ENCODE peak calls at places on chromosome 6, in six cellular contexts. N, S, R, F, M and X are unnamed samples.

GRCh38 chr6:44569931-44570385 is 182.5 kb downstream of the CDC5L start:
- DNase-seq in N (no peak), S (no peak), R (no peak), F (no peak), M (no peak), X (no peak)

GRCh38 chr6:112086744-112087135 is 542 bp downstream of the TUBE1 start:
- DNase-seq in N (no peak), S (peak; percentile 34), R (peak; percentile 3), F (peak; percentile 38), M (peak; percentile 52), X (no peak)

GRCh38 chr6:18632670-18633410 is 245.7 kb downstream of the RNF144B start:
- DNase-seq in N (no peak), S (peak; percentile 42), R (no peak), F (no peak), M (peak; percentile 32), X (no peak)

GRCh38 chr6:392441-393390 is 1.2 kb downstream of the IRF4 start:
- DNase-seq in N (peak; percentile 80), S (no peak), R (no peak), F (no peak), M (no peak), X (peak; percentile 43)

GRCh38 chr6:99458319-99458718 is 33.2 kb upstream of the PNISR start:
- DNase-seq in N (no peak), S (peak; percentile 45), R (no peak), F (peak; percentile 11), M (peak; percentile 47), X (no peak)

GRCh38 chr6:31792090-31792374 is 3.5 kb downstream of the VARS1 start:
- DNase-seq in N (no peak), S (no peak), R (no peak), F (peak; percentile 17), M (no peak), X (no peak)

GRCh38 chr6:79993012-79993910 is 11.2 kb upstream of the TTK start:
- DNase-seq in N (peak; percentile 54), S (no peak), R (no peak), F (no peak), M (no peak), X (no peak)

GRCh38 chr6:150271501-150272263 is 97.1 kb upstream of the IYD start:
- DNase-seq in N (no peak), S (no peak), R (no peak), F (peak; percentile 93), M (no peak), X (no peak)

GRCh38 chr6:52392944-52393343 is 27.2 kb upstream of the EFHC1 start:
- DNase-seq in N (no peak), S (no peak), R (no peak), F (no peak), M (no peak), X (no peak)

GRCh38 chr6:138620630-138621029 is 121.3 kb upstream of the NHSL1 start:
- DNase-seq in N (no peak), S (no peak), R (no peak), F (no peak), M (no peak), X (no peak)

GRCh38 chr6:91303326-91303725 is 716.5 kb upstream of the MAP3K7 start:
- DNase-seq in N (no peak), S (no peak), R (no peak), F (no peak), M (no peak), X (no peak)

GRCh38 chr6:620950-621349 is 36.0 kb downstream of the HUS1B start:
- DNase-seq in N (no peak), S (no peak), R (no peak), F (no peak), M (no peak), X (no peak)

GRCh38 chr6:166408936-166409755 is 26.4 kb upstream of the MPC1 start:
- DNase-seq in N (no peak), S (no peak), R (no peak), F (peak; percentile 22), M (no peak), X (no peak)
- TF ChIP-seq ATF3 in N (no peak), S (no peak), R (no peak), F (no peak), M (no peak), X (no peak)

GRCh38 chr6:47495207-47495606 is 17.6 kb downstream of the CD2AP start:
- DNase-seq in N (no peak), S (no peak), R (no peak), F (no peak), M (no peak), X (no peak)
- TF ChIP-seq ATF3 in N (no peak), S (no peak), R (no peak), F (no peak), M (no peak), X (no peak)

GRCh38 chr6:20877008-20877937 is 343.0 kb downstream of the CDKAL1 start:
- DNase-seq in N (no peak), S (peak; percentile 95), R (peak; percentile 89), F (peak; percentile 15), M (peak; percentile 93), X (no peak)

GRCh38 chr6:20882014-20882413 is 347.8 kb downstream of the CDKAL1 start:
- DNase-seq in N (no peak), S (no peak), R (no peak), F (no peak), M (no peak), X (peak; percentile 43)

GRCh38 chr6:20881365-20881764 is 347.1 kb downstream of the CDKAL1 start:
- DNase-seq in N (no peak), S (no peak), R (no peak), F (no peak), M (no peak), X (no peak)

GRCh38 chr6:20879121-20879520 is 344.9 kb downstream of the CDKAL1 start:
- DNase-seq in N (no peak), S (no peak), R (no peak), F (no peak), M (no peak), X (no peak)

GRCh38 chr6:20879526-20879925 is 345.3 kb downstream of the CDKAL1 start:
- DNase-seq in N (no peak), S (no peak), R (no peak), F (no peak), M (peak; percentile 37), X (no peak)
- TF ChIP-seq ATF3 in N (no peak), S (no peak), R (no peak), F (no peak), M (no peak), X (no peak)

DNA sequence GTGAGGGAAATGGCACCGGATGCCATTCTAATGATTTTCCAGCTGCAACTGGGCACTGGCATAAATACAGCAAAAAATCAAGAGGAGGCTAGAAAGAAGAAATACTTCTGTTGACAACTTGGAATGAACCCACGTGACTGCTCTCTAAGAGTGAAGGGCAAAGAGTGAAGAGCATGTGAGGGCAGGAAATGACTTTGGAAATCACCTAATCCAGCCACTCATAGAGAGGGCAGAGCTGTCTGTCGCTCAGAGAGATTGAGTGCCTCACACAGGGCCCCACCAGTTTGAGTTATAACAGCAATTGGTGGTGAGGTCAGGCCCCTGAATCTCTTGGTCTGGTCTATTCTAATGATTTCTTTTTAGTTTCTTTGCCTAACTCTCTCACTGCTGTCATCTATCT is 3.9 kb upstream of the NEDD9 start:
- DNase-seq in N (no peak), S (no peak), R (peak; percentile 56), F (no peak), M (no peak), X (no peak)
- TF ChIP-seq ATF3 in N (no peak), S (no peak), R (peak; percentile 10), F (no peak), M (no peak), X (no peak)

GRCh38 chr6:143536461-143536865 is 24.9 kb upstream of the FUCA2 start:
- DNase-seq in N (peak; percentile 75), S (no peak), R (no peak), F (no peak), M (no peak), X (peak; percentile 53)

GRCh38 chr6:143538374-143538773 is 26.9 kb upstream of the FUCA2 start:
- DNase-seq in N (no peak), S (no peak), R (no peak), F (no peak), M (no peak), X (no peak)

GRCh38 chr6:143535189-143535614 is 23.7 kb upstream of the FUCA2 start:
- DNase-seq in N (no peak), S (no peak), R (no peak), F (no peak), M (peak; percentile 67), X (no peak)

GRCh38 chr6:143539106-143539505 is 27.6 kb upstream of the FUCA2 start:
- DNase-seq in N (no peak), S (no peak), R (no peak), F (no peak), M (no peak), X (no peak)

DNA sequence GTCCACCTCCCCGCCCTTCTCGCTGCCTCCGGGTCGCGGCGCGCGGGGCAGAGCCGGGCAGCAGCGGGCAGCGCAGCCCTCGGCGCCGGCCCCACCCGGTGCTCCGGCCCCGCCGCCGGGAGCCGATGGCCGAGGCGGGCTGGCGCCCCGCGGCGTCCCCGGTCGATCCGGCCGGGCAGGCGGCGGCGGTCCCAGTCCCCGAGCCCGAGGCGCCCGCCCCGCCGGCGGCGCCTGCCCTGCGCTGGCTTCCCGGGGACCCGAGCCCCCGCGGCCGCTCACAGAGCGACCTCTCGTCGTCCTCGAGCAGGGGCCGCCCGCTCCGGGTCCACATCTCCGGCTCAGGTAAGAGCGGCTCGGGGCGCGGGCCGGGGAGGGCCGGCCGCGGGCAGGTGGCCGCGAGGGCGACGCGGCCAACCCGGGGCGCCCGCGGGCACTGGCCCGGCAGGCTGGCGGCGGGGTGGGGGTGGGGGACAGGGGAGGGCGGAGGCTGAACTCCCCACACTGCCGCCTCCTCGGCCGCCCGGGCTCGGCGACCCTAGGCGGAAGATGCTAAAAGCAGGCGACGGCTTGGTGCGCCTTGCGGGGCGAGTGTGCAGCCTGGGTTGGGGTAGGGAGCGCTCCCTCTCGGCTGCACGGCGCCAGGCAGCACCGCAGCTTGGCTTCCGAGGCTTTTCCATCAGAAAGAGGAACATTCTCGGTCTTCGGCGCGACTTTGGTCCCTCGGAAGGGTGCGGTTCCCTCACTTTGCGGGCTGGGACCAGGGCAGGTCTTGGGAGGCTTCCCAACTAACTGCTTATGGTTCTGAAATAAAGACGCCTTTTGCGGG is 25.6 kb upstream of the FUCA2 start:
- DNase-seq in N (peak; percentile 80), S (peak; percentile 41), R (no peak), F (no peak), M (peak; percentile 38), X (peak; percentile 74)
- TF ChIP-seq ATF3 in N (no peak), S (no peak), R (no peak), F (no peak), M (no peak), X (no peak)